ENCODE peak calls at places on chromosomes 3 and 15, in five cellular contexts. I, B, E, Q and D are unnamed samples.

GRCh38 chr15:40858706-40859105 is 14.9 kb downstream of the SPINT1 start:
- DNase-seq in Q (no peak), B (no peak), I (no peak), E (no peak), D (no peak)

GRCh38 chr15:66004618-66005262 is 135.4 kb downstream of the RAB11A start:
- DNase-seq in E (peak; percentile 68), B (no peak), Q (no peak), I (peak; percentile 12), D (no peak)

GRCh38 chr3:141070727-141071357 is 19.7 kb downstream of the SPSB4 start:
- DNase-seq in Q (peak; percentile 77), B (no peak), E (no peak), I (no peak), D (peak; percentile 88)

GRCh38 chr3:188411750-188412149 is 257.8 kb downstream of the LPP start:
- DNase-seq in B (no peak), I (no peak), Q (no peak), E (no peak), D (no peak)

GRCh38 chr3:120177151-120177550 is 82.9 kb upstream of the GSK3B start:
- DNase-seq in Q (peak; percentile 39), E (peak; percentile 21), I (peak; percentile 49), B (no peak), D (peak; percentile 82)

GRCh38 chr3:4823986-4824947 is 155.0 kb upstream of the BHLHE40 start:
- DNase-seq in E (no peak), Q (no peak), B (no peak), I (no peak), D (no peak)

GRCh38 chr15:60972301-60972700 is 256.8 kb downstream of the RORA start:
- DNase-seq in I (no peak), B (no peak), Q (no peak), E (no peak), D (no peak)

GRCh38 chr3:142046320-142047020 is 102.9 kb downstream of the TFDP2 start:
- DNase-seq in Q (no peak), E (no peak), B (no peak), I (no peak), D (no peak)

GRCh38 chr3:65664436-65664835 is 374.3 kb downstream of the MAGI1 start:
- DNase-seq in E (no peak), I (no peak), Q (no peak), B (no peak), D (no peak)

GRCh38 chr15:59741274-59741906 is 52.3 kb upstream of the BNIP2 start:
- DNase-seq in Q (no peak), I (peak; percentile 18), E (peak; percentile 60), B (no peak), D (peak; percentile 27)

GRCh38 chr15:34837246-34838016 is 42.1 kb upstream of the ACTC1 start:
- DNase-seq in E (no peak), B (no peak), Q (no peak), I (no peak), D (no peak)

GRCh38 chr3:54743755-54744154 is 184.1 kb downstream of the LRTM1 start:
- DNase-seq in I (no peak), Q (no peak), B (no peak), E (no peak), D (no peak)

GRCh38 chr3:115111632-115112031 is 35.5 kb downstream of the ZBTB20 start:
- DNase-seq in B (no peak), I (no peak), Q (no peak), E (no peak), D (no peak)

GRCh38 chr3:111069974-111070751 is 1.5 kb upstream of the NECTIN3 start:
- DNase-seq in E (peak; percentile 12), B (no peak), I (no peak), Q (no peak), D (no peak)
- TF ChIP-seq SUZ12 in E (no peak), B (no peak), I (no peak), Q (no peak), D (no peak)

DNA sequence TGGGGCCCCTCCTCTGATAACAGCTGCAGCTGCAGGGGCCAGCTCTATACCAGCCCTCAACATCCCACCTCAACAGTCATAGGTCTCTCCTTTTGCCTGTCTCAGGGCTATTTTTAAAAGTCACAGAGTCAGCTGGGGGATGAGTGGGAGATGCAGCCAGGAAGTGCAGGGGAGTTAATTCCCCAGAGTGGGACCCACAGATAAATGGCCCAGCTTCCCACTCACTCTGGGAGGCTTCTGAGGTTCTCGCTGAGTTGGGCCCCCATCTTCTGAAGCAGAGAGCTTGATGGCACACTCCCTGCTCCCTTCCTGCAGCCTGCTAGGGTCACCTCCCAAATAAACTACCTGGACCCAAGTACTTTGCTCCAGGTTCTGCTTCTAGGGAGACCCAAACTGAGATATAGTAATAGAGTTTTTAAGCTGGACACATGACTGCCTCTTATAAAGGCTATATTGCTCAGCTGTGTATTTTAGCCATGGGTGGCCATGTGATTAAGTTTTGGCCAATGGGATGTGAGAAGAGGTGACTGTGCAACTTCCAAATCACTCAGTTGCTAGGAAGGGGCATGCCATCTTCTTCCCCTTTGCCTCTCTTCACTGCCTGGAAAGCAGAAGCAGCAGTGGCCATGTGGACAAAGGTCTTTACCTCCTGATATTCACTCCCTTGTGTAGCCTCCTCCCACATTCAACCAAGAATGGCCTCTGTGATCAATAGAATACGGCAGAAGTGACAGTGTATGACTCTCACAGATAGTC is 15.5 kb upstream of the VIPR1 start:
- DNase-seq in I (no peak), B (no peak), E (no peak), Q (no peak), D (no peak)
- TF ChIP-seq SUZ12 in I (no peak), B (no peak), E (no peak), Q (no peak), D (no peak)

GRCh38 chr3:13718437-13718836 is 161.4 kb downstream of the WNT7A start:
- DNase-seq in I (peak; percentile 61), Q (no peak), E (peak; percentile 3), B (no peak), D (no peak)
- TF ChIP-seq SUZ12 in I (no peak), Q (no peak), E (no peak), B (no peak), D (no peak)

GRCh38 chr3:9731206-9732079 is at the start of gene BRPF1:
- DNase-seq in I (peak; percentile 95), E (peak; percentile 100), B (peak; percentile 90), Q (peak; percentile 97), D (peak; percentile 99)

GRCh38 chr3:9729419-9729818 is 2.1 kb upstream of the BRPF1 start:
- DNase-seq in B (no peak), E (no peak), Q (no peak), I (no peak), D (no peak)

GRCh38 chr3:9732753-9733115 is 1.2 kb downstream of the BRPF1 start:
- DNase-seq in E (no peak), I (no peak), Q (no peak), B (no peak), D (no peak)

GRCh38 chr3:9730747-9731205 is 759 bp upstream of the BRPF1 start:
- DNase-seq in I (no peak), B (no peak), Q (peak; percentile 46), E (peak; percentile 80), D (no peak)

DNA sequence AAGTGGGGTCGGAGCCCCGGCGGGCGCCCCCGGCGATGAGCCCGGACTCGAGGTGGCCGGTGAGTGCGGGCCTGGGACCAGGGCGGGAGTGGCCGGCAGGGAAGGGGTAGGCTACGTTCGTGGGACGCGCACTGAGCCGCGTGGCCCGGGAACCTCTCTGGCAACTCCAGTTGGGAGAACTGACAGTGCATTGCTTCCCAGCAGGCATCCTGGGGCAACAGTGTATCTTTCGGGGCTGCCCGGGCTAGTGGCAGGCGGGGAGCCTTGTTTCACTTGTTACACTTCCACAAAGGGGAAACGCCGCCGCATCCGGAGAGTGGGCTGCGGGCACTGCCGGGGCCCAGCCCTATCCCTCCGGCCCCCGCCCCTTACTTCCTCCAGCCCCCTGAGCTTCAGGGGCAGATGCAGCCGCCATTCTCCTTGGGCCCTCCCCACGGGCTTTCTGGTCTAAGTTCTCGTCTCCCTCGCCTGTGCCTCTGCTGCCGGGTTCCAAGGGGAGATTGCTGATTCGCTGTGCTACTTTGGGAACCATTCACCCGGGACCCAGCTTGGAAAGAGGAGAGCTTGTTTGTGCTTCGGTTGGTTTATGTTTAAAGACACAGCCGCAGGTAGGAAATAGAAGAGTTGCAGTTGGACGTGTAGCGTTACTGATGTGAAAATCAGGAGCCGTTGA is 681 bp downstream of the BRPF1 start:
- DNase-seq in I (no peak), B (no peak), Q (no peak), E (peak; percentile 38), D (no peak)
- TF ChIP-seq SUZ12 in I (no peak), B (no peak), Q (no peak), E (no peak), D (no peak)

DNA sequence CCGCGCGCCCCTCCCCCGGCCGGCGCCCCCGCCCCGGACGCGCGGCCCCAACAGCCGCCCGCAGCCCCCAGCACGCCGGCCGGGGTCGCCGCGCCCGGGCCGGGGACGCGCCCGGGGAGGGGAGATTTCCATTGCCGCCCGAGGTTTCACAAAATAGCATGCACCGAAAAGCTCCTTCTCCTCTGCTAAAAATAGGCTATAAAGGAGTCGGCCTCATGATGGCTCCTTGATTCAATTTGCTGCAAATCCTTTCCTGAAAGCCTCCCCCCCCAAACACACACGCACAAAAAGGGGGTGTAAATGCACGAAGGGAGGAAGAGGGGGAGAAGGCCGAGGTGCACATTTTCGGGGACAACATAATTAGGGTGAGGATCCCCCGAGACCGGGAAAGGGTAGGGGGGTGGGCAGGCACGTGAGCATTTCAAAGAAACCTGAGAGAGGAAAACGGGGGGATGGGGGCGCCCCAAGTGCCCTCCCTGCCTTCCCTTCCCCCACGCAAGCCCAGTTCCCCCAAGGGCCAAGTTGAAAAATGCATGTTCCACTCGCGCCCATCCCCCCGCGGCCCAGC is 725 bp downstream of the TBL1XR1 start:
- DNase-seq in B (no peak), E (peak; percentile 35), Q (no peak), I (no peak), D (no peak)
- TF ChIP-seq SUZ12 in B (no peak), E (no peak), Q (no peak), I (no peak), D (no peak)

GRCh38 chr3:129063841-129064482 is 3.4 kb downstream of the GP9 start:
- DNase-seq in Q (no peak), E (no peak), B (no peak), I (no peak), D (no peak)

GRCh38 chr3:129063091-129063640 is 2.6 kb downstream of the GP9 start:
- DNase-seq in B (no peak), Q (no peak), E (no peak), I (no peak), D (no peak)

GRCh38 chr3:129061888-129062834 is 1.6 kb downstream of the GP9 start:
- DNase-seq in B (no peak), Q (no peak), I (no peak), E (no peak), D (no peak)

GRCh38 chr3:129065727-129066087 is 5.1 kb downstream of the GP9 start:
- DNase-seq in I (no peak), E (no peak), Q (no peak), B (no peak), D (no peak)

DNA sequence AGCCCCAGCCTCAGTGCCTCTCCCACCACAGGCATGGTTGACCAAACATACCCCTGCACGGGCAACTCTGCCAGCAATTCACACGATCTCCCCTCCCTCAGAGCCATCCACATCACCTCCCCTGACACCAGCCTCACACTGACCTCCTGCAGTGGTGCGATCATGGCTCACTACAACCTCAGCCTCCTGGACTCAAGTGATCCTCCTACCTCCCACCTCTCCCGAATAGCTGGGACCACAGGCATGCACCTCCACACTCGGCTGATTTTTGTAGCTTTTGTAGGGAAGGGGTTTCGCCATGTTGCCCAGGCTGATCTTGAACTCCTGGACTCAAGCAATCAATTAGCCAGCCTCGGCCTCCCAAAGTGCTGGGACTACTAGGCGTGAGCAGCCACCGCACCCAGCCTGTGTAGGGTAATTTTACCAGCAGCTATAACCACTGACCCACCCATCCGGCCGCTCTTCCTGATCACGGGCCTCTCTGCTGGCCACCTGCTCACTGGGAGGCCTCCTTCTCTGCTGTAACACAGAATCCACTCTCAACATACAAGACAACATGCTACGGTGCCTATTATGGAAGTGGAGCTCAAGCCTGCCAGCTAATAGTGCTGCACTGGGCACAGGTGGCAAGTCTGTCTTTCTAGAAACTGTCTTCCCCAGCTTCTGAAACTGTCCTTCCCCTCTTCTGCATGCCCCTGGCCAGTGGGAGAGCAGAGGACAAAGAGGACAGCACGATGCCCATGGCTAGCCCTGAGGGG is 4.6 kb downstream of the GP9 start:
- DNase-seq in B (no peak), I (no peak), E (no peak), Q (no peak), D (no peak)
- TF ChIP-seq SUZ12 in B (no peak), I (no peak), E (no peak), Q (no peak), D (no peak)